ENCODE peak calls at places on chromosome 14, in eight cellular contexts. U is nephron progenitor cell, Q is MM.1S, E is neural progenitor cell, V is Calu3, H is glutamatergic neuron, X is kidney, A is heart left ventricle. O is an unnamed sample.
A peak's percentile ranks its signal among the peaks of the same experiment; 100 is the strongest.

GRCh38 chr14:84927096-84927910 is 602.6 kb upstream of the FLRT2 start:
- DNase-seq in U (no peak), Q (no peak), E (no peak), V (no peak), H (no peak), X (no peak), A (no peak), O (no peak)

GRCh38 chr14:26841920-26842741 is 244.3 kb upstream of the NOVA1 start:
- DNase-seq in U (no peak), Q (no peak), E (no peak), V (peak; percentile 1), H (no peak), X (peak; percentile 60), A (no peak), O (no peak)

GRCh38 chr14:57136669-57137068 is 132.0 kb downstream of the EXOC5 start:
- DNase-seq in U (no peak), Q (no peak), E (no peak), V (no peak), H (peak; percentile 36), X (no peak), A (no peak), O (no peak)

GRCh38 chr14:31937730-31938346 is 139.3 kb upstream of the ARHGAP5 start:
- DNase-seq in U (no peak), Q (no peak), E (no peak), V (peak; percentile 76), H (no peak), X (no peak), A (peak; percentile 64), O (peak; percentile 58)

GRCh38 chr14:92501891-92502351 is 11.7 kb upstream of the RIN3 start:
- DNase-seq in U (no peak), Q (no peak), E (no peak), V (no peak), H (no peak), X (no peak), A (no peak), O (no peak)

GRCh38 chr14:74207943-74208342 is 31.3 kb upstream of the VSX2 start:
- DNase-seq in U (no peak), Q (no peak), E (peak; percentile 79), V (no peak), H (no peak), X (no peak), A (no peak), O (no peak)

GRCh38 chr14:95666450-95666849 is 19.8 kb upstream of the TCL1B start:
- DNase-seq in U (no peak), Q (no peak), E (no peak), V (no peak), H (no peak), X (no peak), A (no peak), O (no peak)

GRCh38 chr14:72332871-72333270 is 400.6 kb downstream of the RGS6 start:
- DNase-seq in U (no peak), Q (no peak), E (peak; percentile 32), V (no peak), H (no peak), X (no peak), A (no peak), O (no peak)

GRCh38 chr14:55731881-55732498 is 152.0 kb downstream of the KTN1 start:
- DNase-seq in U (peak; percentile 44), Q (no peak), E (peak; percentile 48), V (peak; percentile 58), H (peak; percentile 58), X (no peak), A (no peak), O (peak; percentile 18)

GRCh38 chr14:92729632-92730358 is 18.6 kb downstream of the LGMN start:
- DNase-seq in U (no peak), Q (no peak), E (no peak), V (no peak), H (no peak), X (no peak), A (no peak), O (peak; percentile 43)

GRCh38 chr14:98290596-98290995 is 981.4 kb downstream of the BCL11B start:
- DNase-seq in U (no peak), Q (no peak), E (no peak), V (no peak), H (no peak), X (no peak), A (no peak), O (no peak)

GRCh38 chr14:56118611-56119181 is 485 bp downstream of the PELI2 start:
- DNase-seq in U (peak; percentile 62), Q (no peak), E (peak; percentile 46), V (peak; percentile 15), H (no peak), X (peak; percentile 82), A (peak; percentile 81), O (peak; percentile 16)

GRCh38 chr14:89013698-89014569 is 189.5 kb downstream of the TTC8 start:
- DNase-seq in U (no peak), Q (no peak), E (no peak), V (no peak), H (no peak), X (no peak), A (no peak), O (no peak)

GRCh38 chr14:21068521-21069387 is 1.4 kb upstream of the ARHGEF40 start:
- DNase-seq in U (peak; percentile 57), Q (peak; percentile 36), E (peak; percentile 84), V (peak; percentile 60), H (peak; percentile 70), X (peak; percentile 79), A (no peak), O (peak; percentile 76)

GRCh38 chr14:100616854-100617714 is 29.9 kb upstream of the BEGAIN start:
- DNase-seq in U (no peak), Q (no peak), E (no peak), V (no peak), H (no peak), X (no peak), A (no peak), O (no peak)

DNA sequence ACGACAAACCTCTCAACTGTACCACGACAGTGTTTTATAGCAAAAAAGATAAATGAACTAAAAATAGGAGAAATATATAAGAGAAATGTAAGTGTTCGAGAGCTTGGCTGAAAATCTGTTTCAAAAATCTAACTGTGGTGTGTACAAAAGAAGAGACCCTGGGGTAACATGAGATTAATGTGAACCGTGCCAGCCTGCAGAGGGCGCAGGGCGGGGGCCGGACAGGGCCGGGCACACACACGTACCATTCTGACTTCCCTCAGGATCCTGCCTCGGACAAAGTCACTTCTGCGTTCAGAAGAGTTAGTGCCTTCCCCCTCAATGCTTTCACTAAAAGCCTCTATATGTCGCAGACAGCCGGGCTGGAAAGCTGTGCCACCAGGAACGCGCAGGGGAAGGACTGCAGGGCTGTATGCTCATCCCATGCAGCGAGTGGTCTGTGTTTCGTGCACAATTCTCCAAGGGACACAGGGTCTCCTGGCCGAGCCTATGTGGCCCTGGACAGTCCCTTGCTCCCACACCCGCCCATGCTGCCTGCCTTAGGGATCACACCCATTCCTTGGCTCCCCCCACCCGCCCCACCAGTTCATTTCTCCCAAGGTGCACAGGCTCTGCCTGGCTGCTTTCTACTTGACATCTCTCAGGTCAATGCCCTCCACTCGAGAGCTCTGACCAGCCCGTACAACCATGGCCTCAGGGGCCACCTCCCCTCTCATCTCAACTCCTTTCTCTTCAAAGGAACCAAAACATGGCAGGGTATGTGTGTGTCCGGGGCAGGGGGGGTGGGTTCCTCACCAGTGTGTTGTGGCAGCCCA is 8.5 kb downstream of the CDCA4 start:
- DNase-seq in U (no peak), Q (no peak), E (no peak), V (peak; percentile 64), H (no peak), X (no peak), A (no peak), O (no peak)
- TF ChIP-seq CTCF in U (no peak), Q (no peak), E (peak; percentile 27), V (peak; percentile 24), H (no peak), X (peak; percentile 47), A (peak; percentile 20), O (peak; percentile 16)

DNA sequence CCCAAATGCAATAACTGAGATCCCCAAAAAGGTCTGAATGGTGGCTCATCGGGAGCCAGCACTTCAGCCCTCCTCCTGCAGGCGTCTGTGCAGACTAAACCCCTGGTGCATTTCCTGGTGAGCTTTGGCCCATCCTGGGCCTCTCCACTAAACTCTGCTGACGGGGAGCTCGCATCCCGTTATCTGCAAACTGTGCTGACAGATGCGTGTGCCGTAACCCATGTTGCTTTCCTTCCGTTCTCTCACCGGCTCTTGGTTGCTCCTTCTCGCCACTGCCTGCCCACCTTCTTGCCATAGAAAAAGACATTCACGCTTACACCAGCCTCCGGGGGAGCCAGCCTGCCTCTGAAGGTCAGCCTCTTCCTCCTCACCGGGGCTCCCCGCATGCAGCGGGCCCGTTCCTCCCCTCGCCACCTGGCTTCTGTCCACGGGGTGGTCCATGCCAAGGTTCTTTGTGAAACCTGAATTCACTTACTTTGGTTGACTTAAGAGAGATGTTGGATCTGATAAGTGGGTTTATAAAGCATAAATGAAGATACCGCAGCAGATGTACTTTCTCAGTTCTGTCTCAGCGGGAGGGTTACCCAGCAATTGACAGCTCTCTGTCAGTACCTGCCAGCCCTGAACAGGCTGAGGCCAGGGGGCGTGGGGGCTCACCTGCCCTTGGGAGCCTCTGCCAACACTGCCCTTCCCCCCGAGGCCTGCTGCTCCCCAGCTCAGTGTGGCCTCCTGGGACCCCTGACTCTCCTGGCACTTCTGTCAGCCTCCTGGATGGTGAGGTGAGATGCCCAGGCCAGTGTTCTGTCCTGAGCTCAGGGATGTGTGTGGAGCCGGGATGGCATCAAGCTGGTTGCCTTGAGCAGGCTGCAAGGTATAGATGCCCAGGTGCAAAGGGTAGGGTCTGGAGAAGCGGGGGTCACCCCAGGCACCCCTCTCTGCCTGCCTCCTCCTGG is 14.2 kb downstream of the ZFYVE21 start:
- DNase-seq in U (no peak), Q (no peak), E (no peak), V (no peak), H (no peak), X (peak; percentile 42), A (peak; percentile 54), O (no peak)
- TF ChIP-seq CTCF in U (no peak), Q (no peak), E (no peak), V (no peak), H (no peak), X (no peak), A (no peak), O (no peak)

DNA sequence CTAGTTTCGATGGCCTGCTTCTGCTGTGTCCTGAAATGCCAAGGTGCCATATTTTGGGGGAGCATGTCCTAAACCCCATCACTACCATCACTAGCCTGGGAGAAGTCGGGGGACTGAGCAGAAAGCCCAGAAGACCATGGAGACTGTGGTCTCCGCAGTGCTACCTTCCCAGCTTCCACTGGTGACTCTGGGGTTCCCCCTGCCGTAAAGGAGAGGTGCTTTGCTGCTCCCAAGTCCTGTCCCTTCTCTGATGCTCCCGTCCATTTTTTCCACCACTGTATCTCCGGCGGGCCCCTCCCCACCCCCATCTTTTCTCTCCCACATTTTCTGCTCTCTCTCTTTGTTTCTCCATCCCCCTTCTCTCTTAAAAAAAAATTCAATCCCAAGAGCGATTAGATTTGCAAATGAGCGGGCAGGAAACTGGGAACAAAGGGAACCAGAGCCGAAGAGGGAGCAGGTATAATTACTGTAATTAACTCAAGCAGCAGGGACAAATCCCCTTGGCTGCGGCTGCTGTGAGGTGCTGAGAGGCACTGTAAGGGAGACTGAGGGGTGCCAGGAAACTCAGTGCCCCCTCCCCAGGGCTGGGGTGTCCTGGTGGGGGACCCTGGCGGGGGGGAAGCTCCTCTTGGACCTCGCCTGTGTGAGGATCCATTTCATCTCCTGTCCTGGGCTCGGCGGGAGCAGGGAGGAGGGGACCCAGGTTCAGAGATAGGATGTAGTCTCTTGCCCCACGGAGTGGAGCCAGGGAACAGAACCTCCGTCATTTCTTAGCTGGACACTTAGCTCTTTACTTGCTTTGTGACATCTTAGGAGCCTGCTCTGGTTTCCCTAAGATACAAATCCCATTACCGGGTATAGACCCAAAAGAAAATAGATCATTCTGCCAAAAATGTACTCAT is 140.5 kb upstream of the NRXN3 start:
- DNase-seq in U (peak; percentile 17), Q (no peak), E (peak; percentile 76), V (no peak), H (no peak), X (no peak), A (no peak), O (no peak)
- TF ChIP-seq CTCF in U (no peak), Q (no peak), E (peak; percentile 30), V (no peak), H (no peak), X (no peak), A (peak; percentile 8), O (no peak)

GRCh38 chr14:104879201-104879982 is 14.3 kb downstream of the CEP170B start:
- DNase-seq in U (peak; percentile 4), Q (no peak), E (no peak), V (no peak), H (peak; percentile 20), X (peak; percentile 53), A (peak; percentile 32), O (no peak)
- TF ChIP-seq CTCF in U (no peak), Q (no peak), E (no peak), V (no peak), H (no peak), X (no peak), A (no peak), O (no peak)